ENCODE peak calls at places on chromosomes 6 and 20, in eight cellular contexts. H is brain microvascular endothelial cell, C is BJ, I is choroid plexus epithelial cell, E is chondrocyte, V is lower lobe of right lung, S is endothelial cell, X is WTC11. N is an unnamed sample.

GRCh38 chr6:71336901-71337300 is 48.3 kb downstream of the OGFRL1 start:
- DNase-seq in H (no peak), C (no peak), I (no peak), E (no peak), V (no peak), S (no peak), X (no peak), N (no peak)

GRCh38 chr20:17958326-17959256 is 10.0 kb downstream of the SNX5 start:
- DNase-seq in H (no peak), C (no peak), I (peak), E (no peak), V (no peak), S (no peak), X (no peak), N (no peak)

GRCh38 chr20:4613718-4614620 is 107.7 kb upstream of the PRND start:
- DNase-seq in H (peak), C (no peak), I (peak), E (no peak), V (no peak), S (peak), X (peak), N (no peak)

GRCh38 chr20:50270034-50270395 is 79.4 kb downstream of the CEBPB start:
- DNase-seq in H (no peak), C (no peak), I (no peak), E (no peak), V (no peak), S (no peak), X (no peak), N (no peak)

GRCh38 chr20:18750735-18751134 is 62.8 kb upstream of the SCP2D1 start:
- DNase-seq in H (no peak), C (no peak), I (no peak), E (no peak), V (no peak), S (no peak), X (no peak), N (no peak)

GRCh38 chr20:41182296-41183212 is 45.2 kb downstream of the PLCG1 start:
- DNase-seq in H (no peak), C (no peak), I (no peak), E (no peak), V (peak), S (no peak), X (no peak), N (peak)

GRCh38 chr6:53180678-53181077 is 32.0 kb upstream of the GCM1 start:
- DNase-seq in H (no peak), C (no peak), I (no peak), E (no peak), V (no peak), S (no peak), X (no peak), N (no peak)

GRCh38 chr20:53829086-53829703 is 235.6 kb upstream of the ZNF217 start:
- DNase-seq in H (peak), C (peak), I (peak), E (no peak), V (no peak), S (no peak), X (no peak), N (no peak)

GRCh38 chr6:84078335-84078734 is 44.8 kb downstream of the MRAP2 start:
- DNase-seq in H (no peak), C (no peak), I (no peak), E (no peak), V (no peak), S (no peak), X (peak), N (no peak)

GRCh38 chr6:83051386-83052172 is 14.1 kb downstream of the UBE3D start:
- DNase-seq in H (no peak), C (no peak), I (no peak), E (no peak), V (no peak), S (no peak), X (no peak), N (no peak)

GRCh38 chr6:31430449-31430848 is 27.1 kb downstream of the MICA start:
- DNase-seq in H (no peak), C (no peak), I (no peak), E (no peak), V (no peak), S (no peak), X (no peak), N (no peak)

GRCh38 chr6:108209738-108210137 is 43.9 kb downstream of the NR2E1 start:
- DNase-seq in H (no peak), C (no peak), I (no peak), E (no peak), V (no peak), S (no peak), X (no peak), N (no peak)

GRCh38 chr6:37807656-37808055 is 11.9 kb upstream of the ZFAND3 start:
- DNase-seq in H (no peak), C (no peak), I (no peak), E (no peak), V (no peak), S (no peak), X (no peak), N (no peak)

GRCh38 chr6:24721461-24722215 is 2.7 kb upstream of the C6orf62 start:
- DNase-seq in H (no peak), C (no peak), I (no peak), E (no peak), V (no peak), S (no peak), X (no peak), N (no peak)

GRCh38 chr6:15344831-15345230 is 99.0 kb downstream of the JARID2 start:
- DNase-seq in H (no peak), C (no peak), I (no peak), E (no peak), V (no peak), S (no peak), X (no peak), N (no peak)

GRCh38 chr6:14088600-14089168 is 28.9 kb upstream of the CD83 start:
- DNase-seq in H (no peak), C (no peak), I (no peak), E (no peak), V (no peak), S (no peak), X (no peak), N (no peak)

GRCh38 chr20:35742741-35743523 is 872 bp upstream of the RBM39 start:
- DNase-seq in H (no peak), C (no peak), I (peak), E (no peak), V (no peak), S (no peak), X (no peak), N (no peak)

GRCh38 chr20:48737463-48738093 is 90.2 kb downstream of the PREX1 start:
- DNase-seq in H (no peak), C (no peak), I (no peak), E (peak), V (no peak), S (no peak), X (no peak), N (no peak)

GRCh38 chr6:107712523-107713213 is 111.4 kb downstream of the SCML4 start:
- DNase-seq in H (peak), C (no peak), I (peak), E (no peak), V (no peak), S (no peak), X (no peak), N (no peak)

GRCh38 chr6:33592595-33593413 is 12.7 kb upstream of the BAK1 start:
- DNase-seq in H (no peak), C (no peak), I (no peak), E (no peak), V (peak), S (no peak), X (peak), N (peak)

GRCh38 chr6:32947552-32948465 is 5.1 kb downstream of the HLA-DMA start:
- DNase-seq in H (peak), C (no peak), I (peak), E (no peak), V (no peak), S (peak), X (peak), N (no peak)

GRCh38 chr6:139354177-139354576 is 20.3 kb downstream of the CITED2 start:
- DNase-seq in H (no peak), C (no peak), I (no peak), E (no peak), V (no peak), S (no peak), X (no peak), N (no peak)

GRCh38 chr6:10051283-10051682 is 363.6 kb downstream of the TFAP2A start:
- DNase-seq in H (no peak), C (no peak), I (no peak), E (no peak), V (no peak), S (no peak), X (no peak), N (no peak)

GRCh38 chr20:63732118-63733095 is 4.1 kb upstream of the LIME1 start:
- DNase-seq in H (no peak), C (no peak), I (no peak), E (peak), V (no peak), S (no peak), X (no peak), N (no peak)

GRCh38 chr6:135577059-135577538 is 79.6 kb upstream of the AHI1 start:
- DNase-seq in H (no peak), C (no peak), I (no peak), E (no peak), V (no peak), S (no peak), X (no peak), N (no peak)

GRCh38 chr20:42852691-42853090 is 337.0 kb downstream of the PTPRT start:
- DNase-seq in H (no peak), C (no peak), I (no peak), E (no peak), V (no peak), S (no peak), X (no peak), N (no peak)

GRCh38 chr20:20237093-20237959 is 130.6 kb upstream of the INSM1 start:
- DNase-seq in H (peak), C (no peak), I (peak), E (no peak), V (no peak), S (peak), X (peak), N (no peak)

GRCh38 chr6:132391391-132392291 is 9.6 kb downstream of the MOXD1 start:
- DNase-seq in H (peak), C (peak), I (peak), E (no peak), V (no peak), S (no peak), X (no peak), N (no peak)

GRCh38 chr6:154830771-154831170 is 97.6 kb downstream of the SCAF8 start:
- DNase-seq in H (no peak), C (no peak), I (no peak), E (no peak), V (no peak), S (no peak), X (no peak), N (no peak)

GRCh38 chr20:36454664-36455427 is 86.5 kb upstream of the MYL9 start:
- DNase-seq in H (no peak), C (no peak), I (no peak), E (no peak), V (peak), S (no peak), X (peak), N (no peak)

GRCh38 chr6:149925253-149925973 is 2.5 kb upstream of the RAET1G start:
- DNase-seq in H (peak), C (no peak), I (peak), E (no peak), V (peak), S (peak), X (peak), N (peak)

GRCh38 chr6:155418017-155418749 is 37.5 kb downstream of the NOX3 start:
- DNase-seq in H (peak), C (no peak), I (peak), E (no peak), V (no peak), S (no peak), X (no peak), N (no peak)

GRCh38 chr20:63154395-63154794 is 61.5 kb downstream of the YTHDF1 start:
- DNase-seq in H (no peak), C (no peak), I (no peak), E (peak), V (no peak), S (no peak), X (no peak), N (peak)

GRCh38 chr20:64108731-64109389 is 1.5 kb upstream of the NPBWR2 start:
- DNase-seq in H (no peak), C (no peak), I (no peak), E (peak), V (peak), S (no peak), X (peak), N (peak)

GRCh38 chr6:67880939-67881705 is 754.0 kb upstream of the ADGRB3 start:
- DNase-seq in H (peak), C (no peak), I (peak), E (no peak), V (no peak), S (no peak), X (no peak), N (no peak)

GRCh38 chr6:39189915-39190544 is 39.2 kb downstream of the KCNK5 start:
- DNase-seq in H (peak), C (no peak), I (peak), E (no peak), V (peak), S (peak), X (peak), N (no peak)

GRCh38 chr6:41306187-41306854 is 19.8 kb upstream of the TREM1 start:
- DNase-seq in H (peak), C (no peak), I (peak), E (no peak), V (no peak), S (peak), X (peak), N (no peak)

GRCh38 chr6:156776470-156776840 is 723 bp upstream of the ARID1B start:
- DNase-seq in H (peak), C (no peak), I (peak), E (no peak), V (no peak), S (no peak), X (no peak), N (no peak)

GRCh38 chr6:111061493-111061892 is 25.8 kb upstream of the SLC16A10 start:
- DNase-seq in H (peak), C (no peak), I (peak), E (no peak), V (no peak), S (no peak), X (no peak), N (no peak)
- TF ChIP-seq CTCF in H (no peak), C (no peak), I (no peak), E (no peak), V (no peak), S (no peak), X (no peak), N (no peak)

DNA sequence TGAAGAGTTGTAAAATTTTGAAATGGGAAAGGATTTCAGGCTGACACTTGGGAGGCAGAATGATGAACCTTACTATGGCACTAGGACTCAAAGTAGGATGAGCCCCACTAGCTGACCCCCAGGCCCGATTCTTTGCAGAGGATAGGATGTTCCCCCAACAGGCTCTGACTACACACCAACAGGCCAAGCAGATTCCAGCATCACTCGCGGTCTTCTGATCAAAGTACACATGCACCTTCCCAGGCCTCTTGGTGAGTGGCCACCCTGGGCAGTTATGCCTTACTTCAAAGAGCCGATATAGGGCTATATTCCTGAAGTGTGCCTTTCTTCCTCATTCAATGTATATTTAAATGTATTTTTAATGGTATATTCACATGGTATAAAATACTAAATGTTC is 117.6 kb upstream of the TMEM181 start:
- DNase-seq in H (no peak), C (no peak), I (no peak), E (no peak), V (no peak), S (no peak), X (no peak), N (no peak)
- TF ChIP-seq CTCF in H (no peak), C (no peak), I (no peak), E (no peak), V (no peak), S (no peak), X (no peak), N (no peak)

DNA sequence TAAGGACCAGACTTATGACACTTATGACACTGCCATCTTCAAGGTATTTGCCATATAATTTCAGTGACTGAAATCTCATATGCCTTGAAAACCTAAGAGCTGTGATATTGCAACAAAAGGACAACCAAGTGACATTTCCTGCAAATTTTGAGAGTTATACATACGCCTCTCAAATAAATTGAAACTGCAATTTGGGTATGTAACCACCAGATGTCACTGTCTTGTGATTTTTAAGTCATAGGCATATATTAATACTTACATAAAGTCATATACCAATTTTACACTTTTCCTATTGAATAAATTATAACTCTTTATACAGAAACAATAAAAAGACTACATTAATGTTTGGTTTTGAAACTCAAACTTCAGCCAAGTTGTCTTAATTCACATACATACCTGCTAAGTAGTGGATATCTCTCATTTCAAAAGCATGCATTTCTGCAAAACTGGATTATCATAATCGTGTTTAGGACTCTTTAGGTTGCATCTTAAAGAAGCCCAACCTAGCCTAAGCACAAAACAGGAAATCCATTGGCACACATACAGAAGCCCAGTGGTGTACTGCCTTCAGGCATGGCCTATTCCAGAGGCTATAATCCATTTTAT is 180.2 kb downstream of the PACRG start:
- DNase-seq in H (peak), C (no peak), I (peak), E (no peak), V (no peak), S (no peak), X (no peak), N (no peak)
- TF ChIP-seq CTCF in H (peak), C (peak), I (peak), E (peak), V (peak), S (peak), X (peak), N (peak)

DNA sequence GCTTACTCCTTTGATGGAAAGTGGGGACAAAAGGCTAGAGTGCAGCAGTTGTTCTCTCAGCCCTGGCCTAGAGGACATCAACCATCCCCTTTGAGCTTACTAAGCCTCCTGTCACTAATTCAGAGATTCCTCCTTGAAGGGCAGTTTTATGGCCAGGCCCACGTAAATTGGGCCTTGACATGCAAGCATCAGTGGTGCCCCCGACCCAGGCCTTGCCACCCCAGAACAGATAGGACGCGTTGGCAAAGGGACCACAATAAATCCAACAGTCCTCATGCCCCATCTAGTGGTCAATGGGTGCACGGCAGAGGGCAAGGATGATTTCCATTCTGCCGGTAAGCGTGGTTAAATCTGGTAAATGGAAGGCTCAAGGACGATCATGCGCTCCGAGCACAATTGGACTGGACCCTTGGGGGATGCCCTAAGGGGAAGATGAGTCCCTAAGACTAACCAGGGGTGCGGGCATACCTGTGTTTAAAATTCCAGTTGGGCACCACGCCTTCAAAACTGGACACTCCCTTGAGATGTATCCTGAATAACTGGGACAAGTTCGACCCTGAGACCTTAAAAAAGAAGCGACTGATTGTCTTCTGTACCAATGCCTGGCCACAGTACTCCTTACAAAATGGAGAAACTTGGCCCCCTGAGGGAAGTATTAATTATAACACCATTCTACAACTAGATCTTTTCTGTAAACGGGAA is 32.6 kb downstream of the CEP85L start:
- DNase-seq in H (peak), C (no peak), I (peak), E (no peak), V (peak), S (peak), X (peak), N (no peak)
- TF ChIP-seq CTCF in H (peak), C (peak), I (peak), E (peak), V (peak), S (peak), X (peak), N (peak)

GRCh38 chr20:37871751-37872150 is 31.2 kb upstream of the VSTM2L start:
- DNase-seq in H (no peak), C (no peak), I (no peak), E (no peak), V (no peak), S (no peak), X (no peak), N (no peak)

GRCh38 chr20:37872161-37872560 is 30.8 kb upstream of the VSTM2L start:
- DNase-seq in H (no peak), C (no peak), I (no peak), E (no peak), V (no peak), S (no peak), X (no peak), N (no peak)

GRCh38 chr20:37868998-37869861 is 33.7 kb upstream of the VSTM2L start:
- DNase-seq in H (no peak), C (no peak), I (no peak), E (peak), V (no peak), S (no peak), X (no peak), N (no peak)

GRCh38 chr20:37867289-37868195 is 35.4 kb upstream of the VSTM2L start:
- DNase-seq in H (no peak), C (no peak), I (peak), E (peak), V (no peak), S (no peak), X (no peak), N (no peak)

DNA sequence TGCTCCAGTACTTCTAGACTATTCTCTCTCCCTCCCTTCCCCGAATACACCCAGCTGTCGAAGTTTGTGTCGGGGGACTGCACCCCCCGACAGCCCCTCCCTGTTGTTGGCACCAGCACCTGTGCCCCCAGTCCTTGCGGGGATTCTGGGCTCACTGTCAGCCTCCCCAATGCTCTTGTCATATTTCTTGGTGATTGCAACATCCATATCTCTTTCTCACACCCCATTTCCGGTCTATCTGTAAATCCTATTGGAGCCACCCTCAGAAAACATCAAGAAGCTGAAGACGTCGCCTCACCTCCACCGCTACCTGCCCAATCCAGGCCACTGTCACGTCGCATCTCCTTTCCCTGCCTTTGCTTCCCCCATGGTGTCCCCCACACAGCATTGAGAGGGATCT is 32.6 kb upstream of the VSTM2L start:
- DNase-seq in H (no peak), C (no peak), I (no peak), E (peak), V (no peak), S (no peak), X (no peak), N (no peak)
- TF ChIP-seq CTCF in H (no peak), C (no peak), I (no peak), E (no peak), V (no peak), S (no peak), X (no peak), N (no peak)

DNA sequence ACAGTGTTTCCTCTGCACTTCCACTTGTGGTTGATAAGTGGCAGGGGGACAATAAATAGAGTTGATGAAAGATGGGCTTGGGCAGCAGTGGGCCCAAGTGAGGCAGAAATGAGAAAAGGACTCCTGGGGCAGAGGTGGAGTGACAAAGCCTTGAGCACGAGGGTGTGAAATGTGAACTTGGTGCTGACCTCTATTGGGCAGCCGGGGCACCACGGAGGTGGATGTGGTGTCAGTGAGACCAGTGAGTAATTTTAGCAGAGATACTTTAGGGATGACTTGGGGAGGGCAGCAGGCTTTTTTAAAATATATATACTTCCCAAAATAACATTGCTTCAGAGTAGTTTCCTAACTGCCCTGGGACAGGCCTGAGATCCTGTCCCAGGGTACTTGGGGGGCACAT is 30.6 kb upstream of the MYLK2 start:
- DNase-seq in H (no peak), C (no peak), I (peak), E (no peak), V (no peak), S (no peak), X (peak), N (no peak)
- TF ChIP-seq CTCF in H (peak), C (peak), I (no peak), E (peak), V (no peak), S (no peak), X (no peak), N (no peak)

N was measured in mesothelial cell of epicardium.